ENCODE peak calls at places on chromosomes 4 and X, in four cellular contexts. One of them, this sample, is unnamed.

GRCh38 chrX:24081661-24082154 is 27.0 kb downstream of the EIF2S3 start:
- DNase-seq in naive thymus-derived CD8-positive, alpha-beta T cell: peak
- DNase-seq in Right ventricle myocardium inferior: peak
- DNase-seq in fibroblast of gingiva: peak
- DNase-seq in this sample: no peak

GRCh38 chr4:151100517-151100916 is 1.1 kb downstream of the RPS3A start:
- DNase-seq in naive thymus-derived CD8-positive, alpha-beta T cell: no peak
- DNase-seq in Right ventricle myocardium inferior: no peak
- DNase-seq in fibroblast of gingiva: no peak
- DNase-seq in this sample: no peak

GRCh38 chr4:68319040-68319439 is 30.9 kb downstream of the YTHDC1 start:
- DNase-seq in naive thymus-derived CD8-positive, alpha-beta T cell: no peak
- DNase-seq in Right ventricle myocardium inferior: no peak
- DNase-seq in fibroblast of gingiva: no peak
- DNase-seq in this sample: no peak

GRCh38 chrX:154373340-154374306 is 811 bp downstream of the FLNA start:
- DNase-seq in naive thymus-derived CD8-positive, alpha-beta T cell: no peak
- DNase-seq in Right ventricle myocardium inferior: peak
- DNase-seq in fibroblast of gingiva: peak
- DNase-seq in this sample: no peak

GRCh38 chrX:136168929-136169735 is 21.8 kb downstream of the FHL1 start:
- DNase-seq in naive thymus-derived CD8-positive, alpha-beta T cell: no peak
- DNase-seq in Right ventricle myocardium inferior: peak
- DNase-seq in fibroblast of gingiva: peak
- DNase-seq in this sample: no peak

GRCh38 chr4:181745933-181746627 is 497.1 kb upstream of the TENM3 start:
- DNase-seq in naive thymus-derived CD8-positive, alpha-beta T cell: no peak
- DNase-seq in Right ventricle myocardium inferior: no peak
- DNase-seq in fibroblast of gingiva: no peak
- DNase-seq in this sample: no peak

GRCh38 chrX:122091571-122091970 is 1044.2 kb downstream of the GLUD2 start:
- DNase-seq in naive thymus-derived CD8-positive, alpha-beta T cell: no peak
- DNase-seq in Right ventricle myocardium inferior: no peak
- DNase-seq in fibroblast of gingiva: no peak
- DNase-seq in this sample: no peak

GRCh38 chr4:177163532-177163931 is 146.1 kb upstream of the NEIL3 start:
- DNase-seq in naive thymus-derived CD8-positive, alpha-beta T cell: no peak
- DNase-seq in Right ventricle myocardium inferior: no peak
- DNase-seq in fibroblast of gingiva: peak
- DNase-seq in this sample: no peak

GRCh38 chr4:174631901-174632758 is 109.8 kb upstream of the HPGD start:
- DNase-seq in naive thymus-derived CD8-positive, alpha-beta T cell: peak
- DNase-seq in Right ventricle myocardium inferior: no peak
- DNase-seq in fibroblast of gingiva: peak
- DNase-seq in this sample: no peak

GRCh38 chrX:150846130-150846529 is 52.3 kb downstream of the CD99L2 start:
- DNase-seq in naive thymus-derived CD8-positive, alpha-beta T cell: no peak
- DNase-seq in Right ventricle myocardium inferior: no peak
- DNase-seq in fibroblast of gingiva: no peak
- DNase-seq in this sample: no peak

GRCh38 chr4:35175894-35176293 is 1068.4 kb downstream of the ARAP2 start:
- DNase-seq in naive thymus-derived CD8-positive, alpha-beta T cell: no peak
- DNase-seq in Right ventricle myocardium inferior: no peak
- DNase-seq in fibroblast of gingiva: no peak
- DNase-seq in this sample: no peak

GRCh38 chr4:110636677-110637407 is 14.0 kb upstream of the PITX2 start:
- DNase-seq in naive thymus-derived CD8-positive, alpha-beta T cell: no peak
- DNase-seq in Right ventricle myocardium inferior: no peak
- DNase-seq in fibroblast of gingiva: peak
- DNase-seq in this sample: no peak

GRCh38 chrX:103396186-103396585 is 19.8 kb downstream of the BEX3 start:
- DNase-seq in naive thymus-derived CD8-positive, alpha-beta T cell: no peak
- DNase-seq in Right ventricle myocardium inferior: no peak
- DNase-seq in fibroblast of gingiva: peak
- DNase-seq in this sample: no peak

GRCh38 chrX:72021975-72022374 is 109.7 kb downstream of the RTL5 start:
- DNase-seq in naive thymus-derived CD8-positive, alpha-beta T cell: no peak
- DNase-seq in Right ventricle myocardium inferior: no peak
- DNase-seq in fibroblast of gingiva: no peak
- DNase-seq in this sample: no peak

GRCh38 chr4:96315815-96316214 is 475.9 kb downstream of the PDHA2 start:
- DNase-seq in naive thymus-derived CD8-positive, alpha-beta T cell: no peak
- DNase-seq in Right ventricle myocardium inferior: no peak
- DNase-seq in fibroblast of gingiva: no peak
- DNase-seq in this sample: no peak

GRCh38 chr4:86060341-86060740 is 299.5 kb downstream of the MAPK10 start:
- DNase-seq in naive thymus-derived CD8-positive, alpha-beta T cell: no peak
- DNase-seq in Right ventricle myocardium inferior: no peak
- DNase-seq in fibroblast of gingiva: no peak
- DNase-seq in this sample: no peak

GRCh38 chr4:184536070-184536880 is 61.9 kb upstream of the IRF2 start:
- DNase-seq in naive thymus-derived CD8-positive, alpha-beta T cell: no peak
- DNase-seq in Right ventricle myocardium inferior: no peak
- DNase-seq in fibroblast of gingiva: no peak
- DNase-seq in this sample: no peak

GRCh38 chr4:17060230-17060629 is 161.8 kb upstream of the LDB2 start:
- DNase-seq in naive thymus-derived CD8-positive, alpha-beta T cell: no peak
- DNase-seq in Right ventricle myocardium inferior: no peak
- DNase-seq in fibroblast of gingiva: peak
- DNase-seq in this sample: no peak

GRCh38 chr4:78074747-78075146 is 17.6 kb downstream of the FRAS1 start:
- DNase-seq in naive thymus-derived CD8-positive, alpha-beta T cell: no peak
- DNase-seq in Right ventricle myocardium inferior: no peak
- DNase-seq in fibroblast of gingiva: no peak
- DNase-seq in this sample: no peak

GRCh38 chr4:91936301-91936700 is 367.5 kb upstream of the GRID2 start:
- DNase-seq in naive thymus-derived CD8-positive, alpha-beta T cell: no peak
- DNase-seq in Right ventricle myocardium inferior: no peak
- DNase-seq in fibroblast of gingiva: no peak
- DNase-seq in this sample: no peak

GRCh38 chrX:153334654-153335295 is 822 bp downstream of the ZNF275 start:
- DNase-seq in naive thymus-derived CD8-positive, alpha-beta T cell: no peak
- DNase-seq in Right ventricle myocardium inferior: no peak
- DNase-seq in fibroblast of gingiva: no peak
- DNase-seq in this sample: no peak

GRCh38 chr4:183600189-183600685 is 58.7 kb downstream of the RWDD4 start:
- DNase-seq in naive thymus-derived CD8-positive, alpha-beta T cell: peak
- DNase-seq in Right ventricle myocardium inferior: no peak
- DNase-seq in fibroblast of gingiva: peak
- DNase-seq in this sample: no peak

GRCh38 chr4:125985856-125986255 is 671.1 kb downstream of the FAT4 start:
- DNase-seq in naive thymus-derived CD8-positive, alpha-beta T cell: no peak
- DNase-seq in Right ventricle myocardium inferior: no peak
- DNase-seq in fibroblast of gingiva: no peak
- DNase-seq in this sample: no peak

GRCh38 chr4:169139013-169139412 is 129.0 kb upstream of the CBR4 start:
- DNase-seq in naive thymus-derived CD8-positive, alpha-beta T cell: no peak
- DNase-seq in Right ventricle myocardium inferior: no peak
- DNase-seq in fibroblast of gingiva: no peak
- DNase-seq in this sample: no peak

GRCh38 chr4:16418814-16419213 is 192.5 kb upstream of the TAPT1 start:
- DNase-seq in naive thymus-derived CD8-positive, alpha-beta T cell: no peak
- DNase-seq in Right ventricle myocardium inferior: no peak
- DNase-seq in fibroblast of gingiva: no peak
- DNase-seq in this sample: no peak

GRCh38 chr4:172809319-172809718 is 359.3 kb upstream of the GALNT7 start:
- DNase-seq in naive thymus-derived CD8-positive, alpha-beta T cell: no peak
- DNase-seq in Right ventricle myocardium inferior: no peak
- DNase-seq in fibroblast of gingiva: no peak
- DNase-seq in this sample: no peak

GRCh38 chr4:3512279-3512678 is 19.9 kb downstream of the LRPAP1 start:
- DNase-seq in naive thymus-derived CD8-positive, alpha-beta T cell: no peak
- DNase-seq in Right ventricle myocardium inferior: peak
- DNase-seq in fibroblast of gingiva: no peak
- DNase-seq in this sample: no peak